ENCODE peak calls at places on chromosomes 4 and X, in four cellular contexts. One of them, this sample, is unnamed.

GRCh38 chr4:123007679-123008078 is 85.3 kb upstream of the NUDT6 start:
- DNase-seq in stimulated activated CD8-positive, alpha-beta memory T cell treated with anti-CD3 and anti-CD28 coated beads, Interleukin-4, amount 100 ng/mL, for 4 hours: no peak
- DNase-seq in GM12864: no peak
- DNase-seq in SIG-M5: no peak
- DNase-seq in this sample: no peak

GRCh38 chr4:81502561-81502960 is 30.9 kb upstream of the RASGEF1B start:
- DNase-seq in SIG-M5: no peak
- DNase-seq in GM12864: no peak
- DNase-seq in stimulated activated CD8-positive, alpha-beta memory T cell treated with anti-CD3 and anti-CD28 coated beads, Interleukin-4, amount 100 ng/mL, for 4 hours: no peak
- DNase-seq in this sample: no peak

GRCh38 chr4:76250962-76251361 is 559 bp upstream of the FAM47E start:
- DNase-seq in SIG-M5: no peak
- DNase-seq in GM12864: no peak
- DNase-seq in stimulated activated CD8-positive, alpha-beta memory T cell treated with anti-CD3 and anti-CD28 coated beads, Interleukin-4, amount 100 ng/mL, for 4 hours: no peak
- DNase-seq in this sample: no peak

GRCh38 chr4:107183155-107183774 is 147.2 kb upstream of the DKK2 start:
- DNase-seq in GM12864: peak; percentile 18
- DNase-seq in stimulated activated CD8-positive, alpha-beta memory T cell treated with anti-CD3 and anti-CD28 coated beads, Interleukin-4, amount 100 ng/mL, for 4 hours: no peak
- DNase-seq in SIG-M5: no peak
- DNase-seq in this sample: peak; percentile 49

GRCh38 chr4:40916880-40917279 is 167.1 kb downstream of the NSUN7 start:
- DNase-seq in GM12864: no peak
- DNase-seq in stimulated activated CD8-positive, alpha-beta memory T cell treated with anti-CD3 and anti-CD28 coated beads, Interleukin-4, amount 100 ng/mL, for 4 hours: no peak
- DNase-seq in SIG-M5: no peak
- DNase-seq in this sample: no peak

GRCh38 chrX:68947882-68948605 is 119.2 kb downstream of the EFNB1 start:
- DNase-seq in GM12864: no peak
- DNase-seq in stimulated activated CD8-positive, alpha-beta memory T cell treated with anti-CD3 and anti-CD28 coated beads, Interleukin-4, amount 100 ng/mL, for 4 hours: no peak
- DNase-seq in SIG-M5: no peak
- DNase-seq in this sample: no peak

GRCh38 chr4:35252866-35253265 is 991.4 kb downstream of the ARAP2 start:
- DNase-seq in GM12864: no peak
- DNase-seq in stimulated activated CD8-positive, alpha-beta memory T cell treated with anti-CD3 and anti-CD28 coated beads, Interleukin-4, amount 100 ng/mL, for 4 hours: no peak
- DNase-seq in SIG-M5: no peak
- DNase-seq in this sample: no peak

GRCh38 chrX:105179644-105180043 is 40.9 kb downstream of the TEX13A start:
- DNase-seq in GM12864: no peak
- DNase-seq in SIG-M5: no peak
- DNase-seq in stimulated activated CD8-positive, alpha-beta memory T cell treated with anti-CD3 and anti-CD28 coated beads, Interleukin-4, amount 100 ng/mL, for 4 hours: no peak
- DNase-seq in this sample: no peak

GRCh38 chrX:50691820-50692219 is 122.2 kb downstream of the SHROOM4 start:
- DNase-seq in SIG-M5: no peak
- DNase-seq in GM12864: no peak
- DNase-seq in stimulated activated CD8-positive, alpha-beta memory T cell treated with anti-CD3 and anti-CD28 coated beads, Interleukin-4, amount 100 ng/mL, for 4 hours: no peak
- DNase-seq in this sample: no peak

GRCh38 chrX:18885317-18886004 is 98.5 kb downstream of the PHKA2 start:
- DNase-seq in stimulated activated CD8-positive, alpha-beta memory T cell treated with anti-CD3 and anti-CD28 coated beads, Interleukin-4, amount 100 ng/mL, for 4 hours: no peak
- DNase-seq in GM12864: peak; percentile 13
- DNase-seq in SIG-M5: no peak
- DNase-seq in this sample: no peak

GRCh38 chrX:147917700-147918694 is 6.3 kb downstream of the FMR1 start:
- DNase-seq in GM12864: no peak
- DNase-seq in stimulated activated CD8-positive, alpha-beta memory T cell treated with anti-CD3 and anti-CD28 coated beads, Interleukin-4, amount 100 ng/mL, for 4 hours: no peak
- DNase-seq in SIG-M5: no peak
- DNase-seq in this sample: no peak

GRCh38 chrX:107825698-107826285 is at the start of gene MID2:
- DNase-seq in stimulated activated CD8-positive, alpha-beta memory T cell treated with anti-CD3 and anti-CD28 coated beads, Interleukin-4, amount 100 ng/mL, for 4 hours: no peak
- DNase-seq in GM12864: no peak
- DNase-seq in SIG-M5: no peak
- DNase-seq in this sample: no peak

GRCh38 chr4:99361268-99361922 is 8.8 kb upstream of the ADH1C start:
- DNase-seq in GM12864: no peak
- DNase-seq in stimulated activated CD8-positive, alpha-beta memory T cell treated with anti-CD3 and anti-CD28 coated beads, Interleukin-4, amount 100 ng/mL, for 4 hours: no peak
- DNase-seq in SIG-M5: no peak
- DNase-seq in this sample: no peak

GRCh38 chrX:97529801-97530200 is 646.1 kb downstream of the RPA4 start:
- DNase-seq in GM12864: no peak
- DNase-seq in SIG-M5: no peak
- DNase-seq in stimulated activated CD8-positive, alpha-beta memory T cell treated with anti-CD3 and anti-CD28 coated beads, Interleukin-4, amount 100 ng/mL, for 4 hours: no peak
- DNase-seq in this sample: peak; percentile 4

GRCh38 chr4:53680588-53680987 is 89.3 kb upstream of the LNX1 start:
- DNase-seq in SIG-M5: no peak
- DNase-seq in stimulated activated CD8-positive, alpha-beta memory T cell treated with anti-CD3 and anti-CD28 coated beads, Interleukin-4, amount 100 ng/mL, for 4 hours: no peak
- DNase-seq in GM12864: no peak
- DNase-seq in this sample: no peak

GRCh38 chr4:8182294-8182693 is 16.8 kb upstream of the SH3TC1 start:
- DNase-seq in stimulated activated CD8-positive, alpha-beta memory T cell treated with anti-CD3 and anti-CD28 coated beads, Interleukin-4, amount 100 ng/mL, for 4 hours: no peak
- DNase-seq in GM12864: no peak
- DNase-seq in SIG-M5: no peak
- DNase-seq in this sample: no peak

GRCh38 chr4:8200302-8200975 is 1.3 kb downstream of the SH3TC1 start:
- DNase-seq in GM12864: no peak
- DNase-seq in stimulated activated CD8-positive, alpha-beta memory T cell treated with anti-CD3 and anti-CD28 coated beads, Interleukin-4, amount 100 ng/mL, for 4 hours: no peak
- DNase-seq in SIG-M5: no peak
- DNase-seq in this sample: no peak

GRCh38 chr4:98706200-98706813 is 47.9 kb upstream of the TSPAN5 start:
- DNase-seq in SIG-M5: no peak
- DNase-seq in GM12864: no peak
- DNase-seq in stimulated activated CD8-positive, alpha-beta memory T cell treated with anti-CD3 and anti-CD28 coated beads, Interleukin-4, amount 100 ng/mL, for 4 hours: no peak
- DNase-seq in this sample: no peak

GRCh38 chr4:135731681-135732080 is 1530.1 kb upstream of the PABPC4L start:
- DNase-seq in stimulated activated CD8-positive, alpha-beta memory T cell treated with anti-CD3 and anti-CD28 coated beads, Interleukin-4, amount 100 ng/mL, for 4 hours: no peak
- DNase-seq in SIG-M5: no peak
- DNase-seq in GM12864: no peak
- DNase-seq in this sample: no peak

GRCh38 chr4:77669911-77670590 is 64.4 kb downstream of the CXCL13 start:
- DNase-seq in GM12864: no peak
- DNase-seq in SIG-M5: no peak
- DNase-seq in stimulated activated CD8-positive, alpha-beta memory T cell treated with anti-CD3 and anti-CD28 coated beads, Interleukin-4, amount 100 ng/mL, for 4 hours: no peak
- DNase-seq in this sample: no peak

GRCh38 chr4:78058591-78059523 is 1.7 kb downstream of the FRAS1 start:
- DNase-seq in stimulated activated CD8-positive, alpha-beta memory T cell treated with anti-CD3 and anti-CD28 coated beads, Interleukin-4, amount 100 ng/mL, for 4 hours: no peak
- DNase-seq in GM12864: no peak
- DNase-seq in SIG-M5: no peak
- DNase-seq in this sample: no peak

GRCh38 chrX:19739683-19740082 is 147.7 kb downstream of the SH3KBP1 start:
- DNase-seq in SIG-M5: no peak
- DNase-seq in stimulated activated CD8-positive, alpha-beta memory T cell treated with anti-CD3 and anti-CD28 coated beads, Interleukin-4, amount 100 ng/mL, for 4 hours: no peak
- DNase-seq in GM12864: no peak
- DNase-seq in this sample: peak; percentile 37

GRCh38 chrX:41781500-41781899 is 57.5 kb downstream of the GPR82 start:
- DNase-seq in SIG-M5: no peak
- DNase-seq in stimulated activated CD8-positive, alpha-beta memory T cell treated with anti-CD3 and anti-CD28 coated beads, Interleukin-4, amount 100 ng/mL, for 4 hours: no peak
- DNase-seq in GM12864: peak; percentile 13
- DNase-seq in this sample: no peak